ENCODE peak calls at places on chromosomes 11 and 22, in four cellular contexts. M is naive thymus-derived CD8-positive, alpha-beta T cell; C is NCI-H2081; V is skeletal muscle cell. W is an unnamed sample.

GRCh38 chr22:40757071-40757470 is 62.1 kb downstream of the SLC25A17 start:
- DNase-seq in M (no peak), C (no peak), V (peak; percentile 8), W (no peak)

GRCh38 chr11:111734383-111735261 is 31.6 kb downstream of the PPP2R1B start:
- DNase-seq in M (no peak), C (no peak), V (no peak), W (no peak)

GRCh38 chr11:120513436-120514315 is 2.1 kb downstream of the GRIK4 start:
- DNase-seq in M (no peak), C (no peak), V (no peak), W (no peak)

GRCh38 chr11:61890536-61891330 is 612 bp downstream of the FADS3 start:
- DNase-seq in M (no peak), C (no peak), V (peak; percentile 50), W (no peak)

GRCh38 chr11:67099841-67100324 is 19.2 kb upstream of the KDM2A start:
- DNase-seq in M (no peak), C (no peak), V (no peak), W (no peak)

GRCh38 chr11:78420796-78421209 is 3.2 kb upstream of the GAB2 start:
- DNase-seq in M (peak; percentile 9), C (no peak), V (peak; percentile 81), W (no peak)

GRCh38 chr22:46068908-46069481 is 81.3 kb upstream of the PPARA start:
- DNase-seq in M (no peak), C (no peak), V (no peak), W (peak; percentile 33)

GRCh38 chr11:60145677-60146076 is 37.2 kb downstream of the MS4A6A start:
- DNase-seq in M (no peak), C (no peak), V (no peak), W (no peak)

GRCh38 chr11:2933376-2934056 is 4.3 kb upstream of the PHLDA2 start:
- DNase-seq in M (no peak), C (no peak), V (no peak), W (peak; percentile 67)

GRCh38 chr11:119335655-119336543 is 1.6 kb downstream of the RNF26 start:
- DNase-seq in M (no peak), C (no peak), V (no peak), W (no peak)

GRCh38 chr22:19772422-19772672 is 11.8 kb downstream of the TBX1 start:
- DNase-seq in M (no peak), C (no peak), V (no peak), W (no peak)

GRCh38 chr22:23060612-23061400 is 9.5 kb upstream of the GNAZ start:
- DNase-seq in M (no peak), C (no peak), V (no peak), W (no peak)

GRCh38 chr11:2891291-2891690 is 5.7 kb upstream of the CDKN1C start:
- DNase-seq in M (no peak), C (no peak), V (no peak), W (peak; percentile 22)

GRCh38 chr22:48142388-48142787 is 1379.9 kb downstream of the TBC1D22A start:
- DNase-seq in M (no peak), C (no peak), V (no peak), W (no peak)

GRCh38 chr11:128621491-128622136 is 34.3 kb upstream of the ETS1 start:
- DNase-seq in M (no peak), C (no peak), V (peak; percentile 100), W (no peak)

GRCh38 chr22:41608386-41608785 is 12.5 kb downstream of the DESI1 start:
- DNase-seq in M (no peak), C (no peak), V (no peak), W (no peak)

GRCh38 chr22:46214616-46215015 is 35.5 kb downstream of the CDPF1 start:
- DNase-seq in M (no peak), C (no peak), V (no peak), W (no peak)

GRCh38 chr11:58740447-58740846 is 8.7 kb upstream of the GLYAT start:
- DNase-seq in M (no peak), C (no peak), V (no peak), W (no peak)

GRCh38 chr11:75311858-75312288 is 39.6 kb downstream of the ARRB1 start:
- DNase-seq in M (no peak), C (no peak), V (no peak), W (no peak)

GRCh38 chr11:121659811-121660210 is 207.0 kb upstream of the SORL1-AS1 start:
- DNase-seq in M (no peak), C (no peak), V (no peak), W (no peak)

GRCh38 chr11:76269247-76269646 is 62.9 kb upstream of the WNT11 start:
- DNase-seq in M (no peak), C (no peak), V (no peak), W (no peak)

GRCh38 chr11:44680982-44681597 is 45.7 kb upstream of the TSPAN18 start:
- DNase-seq in M (peak; percentile 12), C (no peak), V (no peak), W (no peak)

GRCh38 chr11:128420943-128421342 is 166.4 kb downstream of the ETS1 start:
- DNase-seq in M (no peak), C (no peak), V (peak; percentile 88), W (no peak)

GRCh38 chr11:120254788-120255518 is 15.0 kb downstream of the POU2F3 start:
- DNase-seq in M (no peak), C (no peak), V (no peak), W (no peak)

GRCh38 chr11:103988595-103988969 is 47.9 kb upstream of the DDI1 start:
- DNase-seq in M (no peak), C (no peak), V (no peak), W (no peak)

GRCh38 chr11:32259641-32260081 is 168.8 kb downstream of the RCN1 start:
- DNase-seq in M (no peak), C (no peak), V (peak; percentile 45), W (no peak)

GRCh38 chr11:102157219-102157618 is 47.0 kb downstream of the YAP1 start:
- DNase-seq in M (no peak), C (no peak), V (peak; percentile 48), W (no peak)

GRCh38 chr11:115656684-115657083 is 152.5 kb upstream of the CADM1 start:
- DNase-seq in M (no peak), C (no peak), V (no peak), W (no peak)

W was measured in GDM1.